ENCODE peak calls at places on chromosomes 5 and 9, in five cellular contexts. One of them, this sample, is unnamed.

GRCh38 chr5:132895719-132896305 is 22.3 kb downstream of the LEAP2 start:
- DNase-seq in NCI-H146: no peak
- DNase-seq in Ammon's horn: no peak
- DNase-seq in mesothelial cell of epicardium: no peak
- DNase-seq in WTC11: no peak
- DNase-seq in this sample: no peak

GRCh38 chr5:170848033-170848432 is 13.8 kb upstream of the RANBP17 start:
- DNase-seq in NCI-H146: no peak
- DNase-seq in Ammon's horn: no peak
- DNase-seq in mesothelial cell of epicardium: no peak
- DNase-seq in WTC11: no peak
- DNase-seq in this sample: no peak

GRCh38 chr5:93022770-93023169 is 558.2 kb downstream of the NR2F1-AS1 start:
- DNase-seq in NCI-H146: no peak
- DNase-seq in Ammon's horn: no peak
- DNase-seq in mesothelial cell of epicardium: no peak
- DNase-seq in WTC11: no peak
- DNase-seq in this sample: no peak

GRCh38 chr9:112493738-112494137 is 7.1 kb downstream of the KIAA1958 start:
- DNase-seq in NCI-H146: no peak
- DNase-seq in Ammon's horn: no peak
- DNase-seq in mesothelial cell of epicardium: no peak
- DNase-seq in WTC11: no peak
- DNase-seq in this sample: no peak

GRCh38 chr5:36688722-36689121 is 82.3 kb downstream of the SLC1A3 start:
- DNase-seq in NCI-H146: no peak
- DNase-seq in Ammon's horn: no peak
- DNase-seq in mesothelial cell of epicardium: no peak
- DNase-seq in WTC11: peak; percentile 34
- DNase-seq in this sample: no peak

GRCh38 chr9:94112716-94113465 is 28.6 kb downstream of the PTPDC1 start:
- DNase-seq in NCI-H146: no peak
- DNase-seq in Ammon's horn: no peak
- DNase-seq in mesothelial cell of epicardium: no peak
- DNase-seq in WTC11: no peak
- DNase-seq in this sample: no peak

GRCh38 chr9:130426883-130427282 is 17.9 kb upstream of the ASS1 start:
- DNase-seq in NCI-H146: no peak
- DNase-seq in Ammon's horn: no peak
- DNase-seq in mesothelial cell of epicardium: no peak
- DNase-seq in WTC11: no peak
- DNase-seq in this sample: no peak

GRCh38 chr9:69180670-69181069 is 6.6 kb downstream of the TJP2 start:
- DNase-seq in NCI-H146: peak; percentile 16
- DNase-seq in Ammon's horn: peak; percentile 61
- DNase-seq in mesothelial cell of epicardium: no peak
- DNase-seq in WTC11: no peak
- DNase-seq in this sample: no peak

GRCh38 chr9:128285033-128285784 is 9.1 kb downstream of the SWI5 start:
- DNase-seq in NCI-H146: no peak
- DNase-seq in Ammon's horn: no peak
- DNase-seq in mesothelial cell of epicardium: no peak
- DNase-seq in WTC11: no peak
- DNase-seq in this sample: no peak

GRCh38 chr9:135198889-135199288 is 111.4 kb downstream of the OLFM1 start:
- DNase-seq in NCI-H146: no peak
- DNase-seq in Ammon's horn: no peak
- DNase-seq in mesothelial cell of epicardium: no peak
- DNase-seq in WTC11: peak; percentile 43
- DNase-seq in this sample: no peak

GRCh38 chr5:1008451-1009358 is at the start of gene NKD2:
- DNase-seq in NCI-H146: peak; percentile 27
- DNase-seq in Ammon's horn: no peak
- DNase-seq in mesothelial cell of epicardium: peak; percentile 79
- DNase-seq in WTC11: peak; percentile 66
- DNase-seq in this sample: no peak

GRCh38 chr5:170632985-170633234 is 129.1 kb downstream of the KCNIP1 start:
- DNase-seq in NCI-H146: no peak
- DNase-seq in Ammon's horn: peak; percentile 70
- DNase-seq in mesothelial cell of epicardium: peak; percentile 91
- DNase-seq in WTC11: peak; percentile 90
- DNase-seq in this sample: peak; percentile 43

GRCh38 chr9:27539479-27540441 is 10.1 kb upstream of the MOB3B start:
- DNase-seq in NCI-H146: no peak
- DNase-seq in Ammon's horn: no peak
- DNase-seq in mesothelial cell of epicardium: no peak
- DNase-seq in WTC11: no peak
- DNase-seq in this sample: no peak

GRCh38 chr9:120306088-120306487 is 273.9 kb downstream of the CDK5RAP2 start:
- DNase-seq in NCI-H146: no peak
- DNase-seq in Ammon's horn: no peak
- DNase-seq in mesothelial cell of epicardium: no peak
- DNase-seq in WTC11: no peak
- DNase-seq in this sample: no peak

GRCh38 chr9:35748239-35748857 is 680 bp downstream of the GBA2 start:
- DNase-seq in NCI-H146: peak; percentile 22
- DNase-seq in Ammon's horn: no peak
- DNase-seq in mesothelial cell of epicardium: no peak
- DNase-seq in WTC11: no peak
- DNase-seq in this sample: no peak

GRCh38 chr9:91174772-91175171 is 186.9 kb downstream of the AUH start:
- DNase-seq in NCI-H146: no peak
- DNase-seq in Ammon's horn: peak; percentile 36
- DNase-seq in mesothelial cell of epicardium: no peak
- DNase-seq in WTC11: no peak
- DNase-seq in this sample: no peak

GRCh38 chr5:117463836-117464235 is 889.2 kb upstream of the SEMA6A start:
- DNase-seq in NCI-H146: no peak
- DNase-seq in Ammon's horn: no peak
- DNase-seq in mesothelial cell of epicardium: no peak
- DNase-seq in WTC11: no peak
- DNase-seq in this sample: no peak

GRCh38 chr9:116287721-116288120 is 134.1 kb downstream of the PAPPA start:
- DNase-seq in NCI-H146: no peak
- DNase-seq in Ammon's horn: no peak
- DNase-seq in mesothelial cell of epicardium: no peak
- DNase-seq in WTC11: no peak
- DNase-seq in this sample: no peak

GRCh38 chr9:8871396-8871795 is 1071.8 kb upstream of the DMAC1 start:
- DNase-seq in NCI-H146: no peak
- DNase-seq in Ammon's horn: no peak
- DNase-seq in mesothelial cell of epicardium: no peak
- DNase-seq in WTC11: no peak
- DNase-seq in this sample: no peak

GRCh38 chr9:127903557-127904475 is 4.4 kb upstream of the ST6GALNAC6 start:
- DNase-seq in NCI-H146: no peak
- DNase-seq in Ammon's horn: no peak
- DNase-seq in mesothelial cell of epicardium: no peak
- DNase-seq in WTC11: peak; percentile 83
- DNase-seq in this sample: no peak

GRCh38 chr9:13292782-13293181 is 13.3 kb upstream of the MPDZ start:
- DNase-seq in NCI-H146: no peak
- DNase-seq in Ammon's horn: no peak
- DNase-seq in mesothelial cell of epicardium: no peak
- DNase-seq in WTC11: no peak
- DNase-seq in this sample: no peak

GRCh38 chr5:65480306-65480865 is 1.3 kb downstream of the ADAMTS6 start:
- DNase-seq in NCI-H146: peak; percentile 34
- DNase-seq in Ammon's horn: peak; percentile 65
- DNase-seq in mesothelial cell of epicardium: peak; percentile 71
- DNase-seq in WTC11: no peak
- DNase-seq in this sample: no peak

GRCh38 chr5:176527246-176528222 is 9.7 kb downstream of the RNF44 start:
- DNase-seq in NCI-H146: no peak
- DNase-seq in Ammon's horn: no peak
- DNase-seq in mesothelial cell of epicardium: no peak
- DNase-seq in WTC11: no peak
- DNase-seq in this sample: no peak

GRCh38 chr9:125509476-125509875 is 197.5 kb downstream of the MAPKAP1 start:
- DNase-seq in NCI-H146: no peak
- DNase-seq in Ammon's horn: no peak
- DNase-seq in mesothelial cell of epicardium: no peak
- DNase-seq in WTC11: no peak
- DNase-seq in this sample: no peak

GRCh38 chr5:137254153-137254552 is 245.0 kb downstream of the SPOCK1 start:
- DNase-seq in NCI-H146: no peak
- DNase-seq in Ammon's horn: no peak
- DNase-seq in mesothelial cell of epicardium: no peak
- DNase-seq in WTC11: no peak
- DNase-seq in this sample: no peak

GRCh38 chr5:179530069-179530998 is 20.0 kb upstream of the RUFY1 start:
- DNase-seq in NCI-H146: no peak
- DNase-seq in Ammon's horn: peak; percentile 44
- DNase-seq in mesothelial cell of epicardium: peak; percentile 67
- DNase-seq in WTC11: peak; percentile 78
- DNase-seq in this sample: peak; percentile 41

GRCh38 chr9:122217640-122218039 is 11.1 kb downstream of the LHX6 start:
- DNase-seq in NCI-H146: no peak
- DNase-seq in Ammon's horn: no peak
- DNase-seq in mesothelial cell of epicardium: no peak
- DNase-seq in WTC11: no peak
- DNase-seq in this sample: no peak

GRCh38 chr9:124008307-124008854 is 3.2 kb upstream of the LHX2 start:
- DNase-seq in NCI-H146: peak; percentile 42
- DNase-seq in Ammon's horn: no peak
- DNase-seq in mesothelial cell of epicardium: peak; percentile 45
- DNase-seq in WTC11: peak; percentile 58
- DNase-seq in this sample: no peak

GRCh38 chr5:133409210-133409674 is 203.1 kb downstream of the FSTL4 start:
- DNase-seq in NCI-H146: no peak
- DNase-seq in Ammon's horn: no peak
- DNase-seq in mesothelial cell of epicardium: no peak
- DNase-seq in WTC11: no peak
- DNase-seq in this sample: no peak

GRCh38 chr9:70261131-70261870 is 2.5 kb downstream of the SMC5 start:
- DNase-seq in NCI-H146: no peak
- DNase-seq in Ammon's horn: no peak
- DNase-seq in mesothelial cell of epicardium: no peak
- DNase-seq in WTC11: no peak
- DNase-seq in this sample: no peak

GRCh38 chr9:18658764-18659705 is 185.1 kb downstream of the ADAMTSL1 start:
- DNase-seq in NCI-H146: no peak
- DNase-seq in Ammon's horn: no peak
- DNase-seq in mesothelial cell of epicardium: no peak
- DNase-seq in WTC11: no peak
- DNase-seq in this sample: no peak

GRCh38 chr9:132367613-132368305 is 13.0 kb upstream of the SETX start:
- DNase-seq in NCI-H146: no peak
- DNase-seq in Ammon's horn: no peak
- DNase-seq in mesothelial cell of epicardium: no peak
- DNase-seq in WTC11: no peak
- DNase-seq in this sample: no peak

GRCh38 chr5:1175801-1176472 is 25.5 kb upstream of the SLC6A19 start:
- DNase-seq in NCI-H146: no peak
- DNase-seq in Ammon's horn: no peak
- DNase-seq in mesothelial cell of epicardium: no peak
- DNase-seq in WTC11: no peak
- DNase-seq in this sample: no peak

GRCh38 chr5:39055760-39056393 is 18.3 kb downstream of the RICTOR start:
- DNase-seq in NCI-H146: no peak
- DNase-seq in Ammon's horn: no peak
- DNase-seq in mesothelial cell of epicardium: no peak
- DNase-seq in WTC11: no peak
- DNase-seq in this sample: no peak

GRCh38 chr5:94562327-94562971 is 56.0 kb downstream of the KIAA0825 start:
- DNase-seq in NCI-H146: peak; percentile 31
- DNase-seq in Ammon's horn: no peak
- DNase-seq in mesothelial cell of epicardium: no peak
- DNase-seq in WTC11: no peak
- DNase-seq in this sample: no peak